ENCODE peak calls at places on chromosomes 6 and 20, in ten cellular contexts. J, W, I, F, V, S, C, G, R and B are unnamed samples.

GRCh38 chr20:3226093-3226492 is 12.9 kb downstream of the SLC4A11 start:
- DNase-seq in W (no peak), C (no peak), R (no peak), V (no peak), G (no peak), J (no peak), S (no peak), I (no peak), F (no peak), B (no peak)

GRCh38 chr20:1299522-1299921 is 29.4 kb downstream of the SDCBP2 start:
- DNase-seq in C (peak), J (no peak), G (no peak), S (peak), V (no peak), R (no peak), I (no peak), W (no peak), F (no peak), B (no peak)

GRCh38 chr20:45685896-45686295 is 15.9 kb upstream of the WFDC11 start:
- DNase-seq in W (no peak), G (peak), V (no peak), I (peak), S (no peak), C (peak), J (no peak), F (no peak), R (no peak), B (no peak)

GRCh38 chr6:161079566-161080262 is 88.1 kb downstream of the MAP3K4 start:
- DNase-seq in S (peak), F (no peak), I (peak), C (no peak), R (no peak), G (peak), V (no peak), W (peak), J (no peak), B (no peak)

GRCh38 chr6:111576302-111576701 is 29.4 kb downstream of the TRAF3IP2 start:
- DNase-seq in S (no peak), V (no peak), G (peak), C (no peak), F (peak), I (peak), J (no peak), W (peak), R (no peak), B (peak)

GRCh38 chr20:62879275-62880146 is 17.9 kb upstream of the TCFL5 start:
- DNase-seq in W (no peak), C (no peak), V (no peak), R (no peak), F (no peak), S (no peak), I (no peak), G (no peak), J (no peak), B (no peak)

GRCh38 chr6:89412071-89413005 is at the start of gene RRAGD:
- DNase-seq in J (peak), I (peak), S (peak), G (peak), R (peak), C (no peak), F (peak), V (peak), W (no peak), B (peak)

GRCh38 chr6:166772518-166772917 is 145.5 kb upstream of the RPS6KA2 start:
- DNase-seq in S (no peak), C (no peak), G (no peak), R (no peak), V (peak), F (no peak), W (no peak), I (no peak), J (no peak), B (no peak)

GRCh38 chr6:39446909-39447308 is 124.4 kb upstream of the KCNK16 start:
- DNase-seq in V (no peak), C (no peak), F (no peak), I (no peak), W (no peak), J (no peak), S (no peak), G (no peak), R (no peak), B (no peak)

GRCh38 chr6:103122766-103123601 is 1729.5 kb downstream of the GRIK2 start:
- DNase-seq in S (no peak), I (peak), G (peak), F (peak), C (peak), V (peak), W (peak), R (peak), J (no peak), B (peak)

GRCh38 chr6:90493332-90493731 is 93.5 kb downstream of the MAP3K7 start:
- DNase-seq in V (no peak), G (no peak), S (no peak), F (no peak), R (no peak), W (no peak), C (no peak), I (peak), J (no peak), B (no peak)

GRCh38 chr6:132198040-132198439 is 203.2 kb downstream of the MOXD1 start:
- DNase-seq in S (no peak), G (peak), I (peak), C (no peak), F (no peak), J (no peak), R (no peak), V (no peak), W (no peak), B (no peak)

GRCh38 chr6:38114976-38115632 is 295.6 kb downstream of the ZFAND3 start:
- DNase-seq in G (no peak), J (no peak), W (no peak), V (peak), C (no peak), S (no peak), R (no peak), F (no peak), I (no peak), B (peak)

GRCh38 chr20:22999756-23000155 is 35.4 kb upstream of the SSTR4 start:
- DNase-seq in V (no peak), F (no peak), I (peak), R (no peak), G (peak), W (peak), J (no peak), S (no peak), C (no peak), B (no peak)

GRCh38 chr6:158529629-158530028 is 30.3 kb upstream of the TMEM181 start:
- DNase-seq in W (no peak), V (no peak), R (no peak), C (no peak), G (no peak), S (no peak), I (no peak), F (no peak), J (no peak), B (no peak)

GRCh38 chr6:157962601-157963084 is 19.0 kb upstream of the SYNJ2 start:
- DNase-seq in V (no peak), C (no peak), R (no peak), G (no peak), S (no peak), W (no peak), F (no peak), I (no peak), J (no peak), B (no peak)

GRCh38 chr6:142915129-142915697 is 29.8 kb downstream of the HIVEP2 start:
- DNase-seq in W (no peak), R (no peak), F (no peak), J (no peak), C (no peak), G (no peak), V (no peak), I (no peak), S (no peak), B (no peak)

GRCh38 chr6:161949531-161949930 is 675.7 kb upstream of the AGPAT4 start:
- DNase-seq in I (peak), R (no peak), F (no peak), S (no peak), C (no peak), W (no peak), G (no peak), V (no peak), J (no peak), B (no peak)

GRCh38 chr6:7140631-7141366 is 33.0 kb downstream of the RREB1 start:
- DNase-seq in S (peak), I (peak), G (peak), R (peak), F (peak), V (peak), W (peak), J (peak), C (peak), B (peak)

GRCh38 chr6:15522427-15522826 is 140.4 kb downstream of the DTNBP1 start:
- DNase-seq in J (no peak), C (no peak), F (no peak), G (no peak), W (peak), R (peak), I (no peak), V (no peak), S (no peak), B (no peak)

GRCh38 chr6:160634706-160635105 is 29.4 kb downstream of the LPA start:
- DNase-seq in I (no peak), J (no peak), F (no peak), W (no peak), S (no peak), R (no peak), G (no peak), C (no peak), V (no peak), B (no peak)

GRCh38 chr6:157647261-157647915 is 175.7 kb upstream of the SNX9 start:
- DNase-seq in V (no peak), J (no peak), I (no peak), G (no peak), W (no peak), F (no peak), R (no peak), S (no peak), C (no peak), B (peak)

GRCh38 chr6:122832515-122833228 is 43.6 kb downstream of the SMPDL3A start:
- DNase-seq in V (peak), F (no peak), J (no peak), R (no peak), S (no peak), W (no peak), G (no peak), C (no peak), I (no peak), B (peak)

GRCh38 chr6:105226598-105227291 is 46.9 kb upstream of the POPDC3 start:
- DNase-seq in C (no peak), I (peak), J (no peak), R (no peak), W (peak), S (no peak), G (peak), F (peak), V (no peak), B (no peak)

GRCh38 chr20:20860078-20860806 is 147.8 kb upstream of the RALGAPA2 start:
- DNase-seq in I (peak), S (peak), W (peak), C (peak), V (peak), R (peak), G (peak), F (peak), J (peak), B (peak)

GRCh38 chr20:378961-379336 is 1.6 kb upstream of the TRIB3 start:
- DNase-seq in V (no peak), I (no peak), S (no peak), W (no peak), J (no peak), F (no peak), G (no peak), R (no peak), C (no peak), B (peak)

GRCh38 chr20:47188540-47188939 is 168.0 kb downstream of the ZMYND8 start:
- DNase-seq in W (peak), C (no peak), J (no peak), R (no peak), V (no peak), S (no peak), I (no peak), F (no peak), G (peak), B (no peak)

GRCh38 chr6:501891-502601 is 110.5 kb downstream of the IRF4 start:
- DNase-seq in J (no peak), V (no peak), W (no peak), F (no peak), I (no peak), G (no peak), S (peak), C (peak), R (peak), B (no peak)

GRCh38 chr6:160005861-160006540 is 37.1 kb downstream of the IGF2R start:
- DNase-seq in F (no peak), V (no peak), G (peak), J (peak), I (peak), C (no peak), S (no peak), W (peak), R (no peak), B (no peak)

GRCh38 chr6:30136570-30137286 is 788 bp downstream of the TRIM40 start:
- DNase-seq in I (no peak), C (no peak), R (peak), W (no peak), S (no peak), F (no peak), G (no peak), J (no peak), V (no peak), B (no peak)

GRCh38 chr6:168535711-168536110 is 94.7 kb downstream of the SMOC2 start:
- DNase-seq in R (no peak), I (no peak), F (no peak), V (no peak), W (no peak), J (no peak), S (no peak), G (no peak), C (no peak), B (no peak)